ENCODE peak calls at places on chromosomes 3 and 15, in four cellular contexts. N is cardiac muscle cell; R is activated CD4-positive, alpha-beta T cell treated with anti-CD3 and anti-CD28 coated beads, Interleukin-2, amount 50 U/mL, for 1 hour; K is stimulated activated naive B cell treated with anti-CD40 and anti-IgM and Interleukin-4, amounts not matched to agents 10 μg/mL and 1 μg/mL and 100 μg/mL, for 72 hours. D is an unnamed sample.

GRCh38 chr3:141828487-141829284 is 47.8 kb upstream of the ATP1B3 start:
- DNase-seq in N (peak; percentile 15), R (no peak), K (no peak), D (peak; percentile 93)

GRCh38 chr3:149871855-149872254 is 58.8 kb downstream of the RNF13 start:
- DNase-seq in N (no peak), R (no peak), K (no peak), D (no peak)

GRCh38 chr15:32124726-32125125 is 94.4 kb downstream of the CHRNA7 start:
- DNase-seq in N (no peak), R (no peak), K (no peak), D (peak; percentile 86)

GRCh38 chr3:126419151-126419703 is 24.5 kb downstream of the CFAP100 start:
- DNase-seq in N (no peak), R (no peak), K (no peak), D (peak; percentile 48)

GRCh38 chr3:73605388-73605787 is 19.4 kb downstream of the PDZRN3 start:
- DNase-seq in N (no peak), R (no peak), K (no peak), D (no peak)

GRCh38 chr3:159877924-159878323 is 110.7 kb upstream of the IL12A start:
- DNase-seq in N (no peak), R (no peak), K (no peak), D (no peak)

GRCh38 chr15:96766387-96766786 is 435.9 kb downstream of the NR2F2 start:
- DNase-seq in N (no peak), R (no peak), K (no peak), D (no peak)

GRCh38 chr15:76585573-76585892 is 249.0 kb downstream of the ISL2 start:
- DNase-seq in N (no peak), R (no peak), K (no peak), D (no peak)

GRCh38 chr3:183122257-183122932 is 23.1 kb upstream of the MCCC1 start:
- DNase-seq in N (peak; percentile 61), R (no peak), K (no peak), D (no peak)

GRCh38 chr3:150141790-150142189 is 171.1 kb upstream of the PFN2 start:
- DNase-seq in N (no peak), R (no peak), K (no peak), D (no peak)

GRCh38 chr3:140920029-140920428 is 21.6 kb upstream of the SLC25A36 start:
- DNase-seq in N (no peak), R (no peak), K (no peak), D (no peak)

GRCh38 chr3:171991166-171991565 is 48.2 kb upstream of the FNDC3B start:
- DNase-seq in N (no peak), R (no peak), K (no peak), D (no peak)

GRCh38 chr3:56484096-56484495 is 15.8 kb upstream of the ERC2 start:
- DNase-seq in N (no peak), R (no peak), K (no peak), D (no peak)

GRCh38 chr15:76776480-76776879 is 128.7 kb downstream of the SCAPER start:
- DNase-seq in N (no peak), R (no peak), K (peak; percentile 8), D (no peak)

GRCh38 chr15:36024066-36024465 is 478.1 kb upstream of the DPH6 start:
- DNase-seq in N (no peak), R (no peak), K (no peak), D (no peak)

GRCh38 chr15:46855388-46855787 is 861.9 kb upstream of the SEMA6D start:
- DNase-seq in N (no peak), R (no peak), K (no peak), D (no peak)

GRCh38 chr3:32963871-32964270 is 12.4 kb downstream of the CCR4 start:
- DNase-seq in N (no peak), R (peak; percentile 26), K (no peak), D (peak; percentile 16)

GRCh38 chr3:143956858-143957257 is 14.8 kb upstream of the DIPK2A start:
- DNase-seq in N (no peak), R (no peak), K (no peak), D (no peak)

GRCh38 chr15:68175527-68175926 is 29.6 kb downstream of the CALML4 start:
- DNase-seq in N (no peak), R (no peak), K (no peak), D (no peak)

GRCh38 chr15:75821946-75822345 is 21.3 kb upstream of the UBE2Q2 start:
- DNase-seq in N (no peak), R (no peak), K (no peak), D (no peak)

GRCh38 chr15:58271410-58271809 is 133.2 kb downstream of the AQP9 start:
- DNase-seq in N (no peak), R (no peak), K (no peak), D (no peak)

GRCh38 chr3:151912041-151912440 is 38.6 kb downstream of the SUCNR1 start:
- DNase-seq in N (no peak), R (no peak), K (no peak), D (no peak)

GRCh38 chr15:49122541-49123062 is 32.8 kb downstream of the COPS2 start:
- DNase-seq in N (no peak), R (no peak), K (no peak), D (no peak)

GRCh38 chr3:66442254-66443249 is 58.3 kb downstream of the LRIG1 start:
- DNase-seq in N (peak; percentile 70), R (no peak), K (no peak), D (peak; percentile 80)

GRCh38 chr3:164018500-164018899 is 1059.8 kb downstream of the SI start:
- DNase-seq in N (no peak), R (no peak), K (no peak), D (no peak)